ENCODE peak calls at places on chromosomes 4 and X, in four cellular contexts. L is K562, F is GM12878, X is HepG2. J is an unnamed sample.

GRCh38 chrX:23331701-23332100 is 2.9 kb upstream of the PTCHD1 start:
- DNase-seq in F (no peak), L (no peak), X (no peak), J (no peak)

GRCh38 chrX:76427560-76428242 is at the start of gene MAGEE1:
- DNase-seq in F (peak), X (peak), L (peak), J (peak)

GRCh38 chrX:43267652-43268051 is 388.4 kb upstream of the MAOA start:
- DNase-seq in L (no peak), F (no peak), X (no peak), J (no peak)

GRCh38 chr4:148240241-148240640 is 202.0 kb downstream of the NR3C2 start:
- DNase-seq in X (no peak), L (no peak), F (no peak), J (no peak)

GRCh38 chrX:19683358-19683757 is 168.1 kb upstream of the MAP3K15 start:
- DNase-seq in L (no peak), F (no peak), X (no peak), J (no peak)

GRCh38 chr4:53064609-53065008 is 202.5 kb downstream of the RASL11B start:
- DNase-seq in F (no peak), L (no peak), X (no peak), J (no peak)

GRCh38 chrX:120446503-120446902 is 22.6 kb downstream of the LAMP2 start:
- DNase-seq in X (no peak), L (no peak), F (no peak), J (no peak)

GRCh38 chrX:97616883-97617510 is 733.3 kb downstream of the RPA4 start:
- DNase-seq in L (no peak), X (peak), F (peak), J (no peak)

GRCh38 chr4:138560448-138560847 is 318.3 kb upstream of the SLC7A11 start:
- DNase-seq in X (no peak), F (no peak), L (peak), J (no peak)

GRCh38 chr4:82519072-82519471 is 42.7 kb downstream of the TMEM150C start:
- DNase-seq in F (no peak), L (no peak), X (no peak), J (no peak)

GRCh38 chrX:32170481-32170880 is 1040.9 kb downstream of the DMD start:
- DNase-seq in X (no peak), F (no peak), L (no peak), J (no peak)

GRCh38 chr4:153249199-153250154 is 45.2 kb downstream of the TRIM2 start:
- DNase-seq in X (peak), F (peak), L (peak), J (peak)

GRCh38 chrX:111337067-111337466 is 66.8 kb upstream of the CAPN6 start:
- DNase-seq in X (no peak), L (no peak), F (no peak), J (no peak)

GRCh38 chrX:138711399-138712347 is at the start of gene FGF13:
- DNase-seq in L (no peak), X (peak), F (no peak), J (peak)

GRCh38 chr4:21697583-21697982 is 251.0 kb downstream of the KCNIP4 start:
- DNase-seq in F (no peak), X (no peak), L (no peak), J (no peak)

GRCh38 chrX:69503835-69504625 is at the start of gene NALF2:
- DNase-seq in L (no peak), X (peak), F (no peak), J (peak)

GRCh38 chrX:43633081-43633480 is 23.0 kb upstream of the MAOA start:
- DNase-seq in F (no peak), L (no peak), X (no peak), J (no peak)

GRCh38 chrX:152819732-152820131 is 10.8 kb downstream of the CETN2 start:
- DNase-seq in F (no peak), L (no peak), X (no peak), J (no peak)

GRCh38 chr4:153448003-153448731 is 18.0 kb upstream of the TMEM131L start:
- DNase-seq in L (no peak), F (no peak), X (no peak), J (peak)

GRCh38 chrX:16573781-16574180 is 76.2 kb upstream of the S100G start:
- DNase-seq in X (no peak), L (no peak), F (no peak), J (no peak)

GRCh38 chr4:37733230-37733904 is 47.2 kb upstream of the RELL1 start:
- DNase-seq in L (no peak), F (no peak), X (peak), J (no peak)

GRCh38 chr4:41125558-41126311 is 88.6 kb downstream of the APBB2 start:
- DNase-seq in X (no peak), L (no peak), F (no peak), J (no peak)

GRCh38 chrX:135295944-135296305 is 13.4 kb upstream of the ETDC start:
- DNase-seq in F (no peak), L (no peak), X (no peak), J (no peak)

GRCh38 chrX:118181030-118181429 is 64.4 kb upstream of the KLHL13 start:
- DNase-seq in F (no peak), X (no peak), L (no peak), J (no peak)

GRCh38 chr4:79723507-79723906 is 315.5 kb upstream of the GK2 start:
- DNase-seq in F (no peak), L (no peak), X (no peak), J (no peak)

GRCh38 chrX:4358577-4358976 is 645.1 kb upstream of the PRKX start:
- DNase-seq in F (no peak), X (no peak), L (no peak), J (no peak)

GRCh38 chrX:140713174-140713539 is 3.6 kb downstream of the LINC00632 start:
- DNase-seq in L (no peak), F (no peak), X (no peak), J (no peak)

GRCh38 chrX:140710710-140711109 is 1.2 kb downstream of the LINC00632 start:
- DNase-seq in L (no peak), X (no peak), F (no peak), J (peak)

GRCh38 chrX:140712413-140713173 is 3.0 kb downstream of the LINC00632 start:
- DNase-seq in X (no peak), L (no peak), F (no peak), J (peak)

GRCh38 chrX:140715787-140716186 is 6.2 kb downstream of the LINC00632 start:
- DNase-seq in X (no peak), F (no peak), L (no peak), J (no peak)
- TF ChIP-seq FOXM1 in X (no peak), F (no peak), L (no peak), J (no peak)

DNA sequence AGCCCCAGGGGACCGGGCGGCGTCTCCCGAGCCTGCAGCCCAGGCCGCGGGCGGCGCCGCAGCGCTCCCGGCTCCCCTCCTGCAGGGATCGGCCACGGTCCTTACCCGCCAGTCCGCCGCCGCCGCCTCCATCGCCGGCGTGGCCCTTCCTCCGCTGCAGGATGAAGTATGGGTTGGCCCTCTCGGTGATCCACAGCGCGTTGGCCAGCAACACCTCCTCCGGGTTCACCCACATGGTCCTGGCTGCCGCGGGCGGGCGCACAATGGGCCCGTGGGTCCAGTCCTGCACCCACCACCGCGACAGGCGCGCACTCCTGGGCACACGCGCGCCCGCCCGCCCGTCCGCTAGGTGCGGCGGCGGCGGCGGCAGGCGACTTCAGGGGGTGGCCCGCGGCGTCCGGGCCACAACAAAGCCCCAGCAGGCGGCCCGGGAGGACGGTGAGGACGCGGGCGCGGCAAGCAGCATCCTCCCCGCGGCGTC is 334 bp downstream of the TBC1D9 start:
- DNase-seq in L (no peak), X (no peak), F (no peak), J (peak)
- TF ChIP-seq TARDBP in L (no peak), X (no peak), F (no peak), J (no peak)

GRCh38 chr4:70651864-70652506 is 14.3 kb downstream of the JCHAIN start:
- DNase-seq in L (peak), F (no peak), X (peak), J (peak)
- TF ChIP-seq FOXM1 in L (no peak), F (no peak), X (no peak), J (no peak)

DNA sequence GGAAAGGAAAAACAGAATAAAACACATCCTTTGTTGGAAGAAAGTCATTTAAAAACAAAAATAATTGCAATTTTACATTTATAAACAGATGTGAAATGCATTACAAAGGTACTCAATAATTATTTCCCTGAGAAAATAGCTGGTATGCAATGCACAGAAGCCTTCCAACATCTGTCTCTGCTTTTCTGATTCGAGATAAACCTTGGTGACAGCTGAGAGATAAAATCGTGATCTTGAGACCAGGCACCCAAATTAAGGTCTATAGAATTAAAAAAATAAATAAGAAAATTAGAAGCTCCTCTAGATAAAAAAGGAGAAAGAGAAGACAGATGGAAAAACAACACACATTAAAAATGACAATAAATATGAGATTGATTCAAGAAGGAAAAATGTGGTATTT is 544.0 kb downstream of the SPRY1 start:
- DNase-seq in X (no peak), F (no peak), L (no peak), J (no peak)
- TF ChIP-seq TARDBP in X (no peak), F (no peak), L (no peak), J (no peak)

DNA sequence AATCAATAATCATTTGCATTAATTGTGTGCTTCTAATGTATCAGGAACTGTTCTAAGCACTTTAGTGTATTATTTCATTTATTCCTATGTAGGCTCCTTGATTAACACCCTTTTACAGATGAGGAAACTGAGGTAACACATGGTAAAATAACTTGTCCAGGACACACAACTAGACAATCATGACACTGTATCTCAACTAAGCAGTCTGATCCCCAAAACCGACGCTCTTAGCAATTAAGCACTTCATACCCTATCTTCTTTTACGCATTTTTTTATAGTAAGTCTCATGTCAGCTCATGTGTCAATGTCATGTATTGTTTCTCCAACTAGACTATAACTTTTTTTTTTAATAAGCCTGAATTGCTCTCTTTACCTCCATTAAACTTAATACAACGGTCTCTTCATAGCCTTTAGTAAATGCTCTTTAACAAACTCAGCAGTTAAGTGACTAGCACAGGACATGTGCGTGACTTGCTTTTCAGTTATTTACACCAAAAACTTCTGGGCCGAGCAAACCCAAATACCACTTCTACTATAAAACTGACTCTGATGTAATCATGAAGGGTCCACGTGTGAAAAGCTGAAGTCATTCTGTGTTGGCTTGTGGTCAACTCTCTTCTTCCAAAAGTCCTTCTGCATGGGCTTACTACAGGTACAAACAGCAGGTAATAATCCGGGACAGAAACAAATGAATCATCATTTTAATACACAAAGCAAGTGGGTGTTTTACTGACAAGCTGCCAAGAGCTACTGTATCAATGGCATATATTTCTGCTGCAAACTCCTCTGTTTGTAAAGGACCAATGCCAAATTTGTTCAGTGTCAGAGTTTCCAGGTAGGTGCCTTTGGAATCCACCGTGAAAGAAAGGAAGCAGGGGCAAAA is 7.9 kb upstream of the AMBN start:
- DNase-seq in L (no peak), X (peak), F (no peak), J (no peak)
- TF ChIP-seq FOXM1 in L (no peak), X (no peak), F (no peak), J (no peak)

GRCh38 chr4:180664766-180665368 is 1578.3 kb upstream of the TENM3 start:
- DNase-seq in F (peak), X (peak), L (peak), J (peak)
- TF ChIP-seq TARDBP in F (no peak), X (no peak), L (no peak), J (no peak)

GRCh38 chrX:9746148-9746880 is 19.3 kb downstream of the GPR143 start:
- DNase-seq in X (no peak), L (no peak), F (no peak), J (no peak)
- TF ChIP-seq FOXM1 in X (no peak), L (no peak), F (no peak), J (no peak)